ENCODE peak calls at places on chromosomes 3 and 15, in seven cellular contexts. A, V, R, I, M, Z and W are unnamed samples.

GRCh38 chr3:172317984-172318383 is 130.3 kb downstream of the GHSR start:
- DNase-seq in V (peak), M (no peak), R (peak), I (peak), A (no peak), Z (no peak), W (peak)

GRCh38 chr3:184914628-184915027 is 102.7 kb downstream of the VPS8 start:
- DNase-seq in M (no peak), I (peak), Z (no peak), R (peak), V (peak), A (no peak), W (no peak)

GRCh38 chr15:66253643-66254363 is at the start of gene MEGF11:
- DNase-seq in R (peak), A (peak), M (peak), I (peak), Z (no peak), V (peak), W (peak)

GRCh38 chr15:46304320-46304719 is 669.5 kb downstream of the SQOR start:
- DNase-seq in I (peak), R (no peak), V (no peak), A (no peak), Z (no peak), M (peak), W (peak)

GRCh38 chr3:102225407-102226132 is 209.2 kb upstream of the ZPLD1 start:
- DNase-seq in A (no peak), Z (no peak), V (peak), M (no peak), R (peak), I (peak), W (peak)

GRCh38 chr3:51982352-51982837 is 940 bp upstream of the ACY1 start:
- DNase-seq in V (no peak), M (peak), R (no peak), A (no peak), I (no peak), Z (no peak), W (peak)

GRCh38 chr15:52100807-52101206 is 11.8 kb downstream of the BCL2L10 start:
- DNase-seq in M (no peak), I (peak), V (peak), R (peak), Z (no peak), A (no peak), W (peak)

GRCh38 chr3:128784228-128784627 is 58.2 kb downstream of the RAB7A start:
- DNase-seq in V (no peak), I (peak), R (no peak), A (no peak), M (peak), Z (peak), W (no peak)

GRCh38 chr3:189806171-189806951 is 175.2 kb downstream of the TP63 start:
- DNase-seq in I (no peak), V (no peak), Z (no peak), R (peak), M (peak), A (no peak), W (peak)

GRCh38 chr3:27659279-27660021 is 62.7 kb downstream of the EOMES start:
- DNase-seq in A (peak), I (peak), R (peak), V (peak), Z (no peak), M (peak), W (peak)

GRCh38 chr3:160006282-160007163 is 17.9 kb downstream of the IL12A start:
- DNase-seq in A (no peak), Z (no peak), R (peak), V (peak), M (peak), I (peak), W (peak)

GRCh38 chr15:82110144-82110543 is 64.3 kb upstream of the MEX3B start:
- DNase-seq in A (no peak), Z (no peak), I (no peak), V (no peak), M (no peak), R (no peak), W (no peak)

GRCh38 chr15:75648156-75649000 is 666 bp downstream of the SNX33 start:
- DNase-seq in M (peak), I (no peak), V (peak), R (peak), Z (no peak), A (no peak), W (peak)

GRCh38 chr15:50353999-50354837 is 780 bp downstream of the GABPB1 start:
- DNase-seq in A (peak), R (peak), V (peak), I (peak), Z (peak), M (peak), W (peak)

GRCh38 chr3:82100378-82100777 is 338.9 kb upstream of the GBE1 start:
- DNase-seq in R (peak), A (no peak), M (no peak), V (peak), Z (no peak), I (no peak), W (peak)

GRCh38 chr3:156455839-156456238 is 99.1 kb downstream of the SSR3 start:
- DNase-seq in R (no peak), I (no peak), M (no peak), V (no peak), Z (no peak), A (no peak), W (no peak)

GRCh38 chr15:38002883-38003477 is 68.5 kb downstream of the TMCO5A start:
- DNase-seq in V (peak), A (no peak), M (peak), Z (no peak), I (peak), R (peak), W (peak)

GRCh38 chr15:85580914-85581313 is 200.5 kb downstream of the AKAP13 start:
- DNase-seq in R (no peak), V (no peak), I (peak), Z (peak), A (no peak), M (no peak), W (peak)